ENCODE peak calls at places on chromosomes 7 and 10, in four cellular contexts. F is HL-60, G is K562, K is GM12878. N is an unnamed sample.

GRCh38 chr7:108421720-108422331 is 34.4 kb downstream of the NRCAM start:
- DNase-seq in F (no peak), G (no peak), K (no peak), N (no peak)

GRCh38 chr7:139706837-139707236 is 71.0 kb downstream of the HIPK2 start:
- DNase-seq in K (no peak), G (no peak), F (no peak), N (no peak)

GRCh38 chr10:6507311-6507710 is 72.8 kb downstream of the PRKCQ start:
- DNase-seq in K (peak), G (no peak), F (no peak), N (no peak)

GRCh38 chr10:50396491-50397311 is 145.4 kb upstream of the ASAH2 start:
- DNase-seq in F (no peak), G (no peak), K (no peak), N (no peak)

GRCh38 chr7:155343661-155344121 is 46.0 kb downstream of the INSIG1 start:
- DNase-seq in F (no peak), K (no peak), G (no peak), N (no peak)

GRCh38 chr7:20331231-20331880 is 656 bp downstream of the ITGB8 start:
- DNase-seq in G (no peak), K (no peak), F (peak), N (peak)

GRCh38 chr10:71036279-71036535 is 147.8 kb upstream of the PCBD1 start:
- DNase-seq in G (no peak), K (no peak), F (no peak), N (no peak)

GRCh38 chr7:16027396-16027795 is 340.9 kb upstream of the MEOX2 start:
- DNase-seq in K (no peak), G (no peak), F (no peak), N (no peak)

DNA sequence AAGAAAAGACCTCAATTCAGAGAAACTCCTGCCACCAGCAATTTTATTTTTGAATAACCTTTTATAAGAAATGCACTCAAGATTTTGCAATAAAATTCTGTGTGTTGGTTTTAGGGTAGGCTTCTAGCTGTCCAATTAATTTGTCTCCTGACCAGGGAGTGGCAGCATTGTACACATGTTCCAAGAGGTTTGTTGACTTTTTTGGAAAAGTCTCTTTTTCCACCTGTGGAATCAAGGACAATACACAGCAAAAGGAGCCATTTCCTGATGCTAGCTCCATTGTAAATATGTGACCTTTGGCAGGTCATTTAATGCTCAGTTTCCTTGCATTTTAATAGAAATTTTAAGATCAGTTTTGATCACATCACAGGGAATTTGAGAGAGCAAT is 1.8 kb downstream of the GIMAP5 start:
- DNase-seq in K (no peak), G (no peak), F (no peak), N (no peak)
- TF ChIP-seq SPI1 in K (no peak), G (no peak), F (no peak), N (no peak)

DNA sequence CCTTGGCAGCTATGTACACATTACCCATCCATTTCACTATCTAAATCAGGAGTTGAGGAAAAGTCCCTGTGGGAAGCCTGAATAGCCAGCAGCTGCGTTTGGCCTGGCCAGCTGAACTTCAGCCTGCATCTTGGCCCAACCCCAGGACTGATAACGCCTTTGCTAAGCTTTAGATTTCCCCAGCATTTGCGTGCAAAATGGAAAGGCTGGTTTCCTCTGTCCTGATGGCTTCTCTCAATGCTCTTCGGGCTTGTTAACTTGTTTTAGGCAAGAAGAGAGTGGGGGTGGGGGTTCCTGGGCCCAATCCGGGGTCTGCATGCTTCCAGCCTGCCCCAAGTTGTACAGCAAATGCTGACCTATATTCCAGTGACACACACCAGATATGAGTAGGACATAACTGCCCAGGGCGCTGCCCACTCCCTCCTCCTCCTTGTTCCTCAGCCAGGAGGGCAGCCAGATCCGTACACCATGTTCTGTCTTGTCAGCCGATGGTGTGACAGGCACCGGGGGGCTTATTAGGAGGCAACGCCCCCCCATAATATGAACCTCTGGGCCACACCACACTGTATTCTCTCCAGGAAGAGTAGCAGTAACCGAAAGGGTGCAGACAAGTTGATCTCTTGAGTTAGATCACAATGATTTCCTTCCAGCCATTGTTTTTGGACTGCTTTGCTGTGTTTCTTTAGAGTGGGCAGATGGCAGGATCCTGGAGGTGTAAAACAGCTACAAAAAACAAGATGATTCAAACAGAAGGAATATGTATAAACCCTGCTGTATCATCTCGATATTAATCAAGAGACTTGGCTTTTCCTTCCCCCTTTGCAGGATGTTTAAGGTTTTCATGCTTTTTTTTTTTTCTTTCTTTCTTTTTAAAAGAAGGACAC is 339.0 kb downstream of the RNLS start:
- DNase-seq in F (no peak), K (no peak), G (no peak), N (no peak)
- TF ChIP-seq SPI1 in F (no peak), K (no peak), G (no peak), N (no peak)

GRCh38 chr10:85537561-85537960 is 829.0 kb downstream of the GRID1 start:
- DNase-seq in K (no peak), F (no peak), G (no peak), N (no peak)

GRCh38 chr10:85527610-85528317 is 838.8 kb downstream of the GRID1 start:
- DNase-seq in F (no peak), K (no peak), G (no peak), N (no peak)

GRCh38 chr10:85535926-85536325 is 830.7 kb downstream of the GRID1 start:
- DNase-seq in K (no peak), F (no peak), G (no peak), N (no peak)

GRCh38 chr10:85528318-85528652 is 838.3 kb downstream of the GRID1 start:
- DNase-seq in K (no peak), F (no peak), G (no peak), N (no peak)

GRCh38 chr10:85532821-85533220 is 833.8 kb downstream of the GRID1 start:
- DNase-seq in G (no peak), F (no peak), K (no peak), N (no peak)
- TF ChIP-seq SPI1 in G (no peak), F (no peak), K (no peak), N (no peak)

GRCh38 chr10:599767-600166 is 89.7 kb downstream of the DIP2C start:
- DNase-seq in K (no peak), G (no peak), F (no peak), N (no peak)

GRCh38 chr10:597976-598375 is 91.5 kb downstream of the DIP2C start:
- DNase-seq in F (no peak), K (no peak), G (no peak), N (no peak)

GRCh38 chr10:600234-600633 is 89.2 kb downstream of the DIP2C start:
- DNase-seq in F (no peak), K (no peak), G (no peak), N (no peak)

GRCh38 chr10:596725-597345 is 92.6 kb downstream of the DIP2C start:
- DNase-seq in F (no peak), K (no peak), G (no peak), N (no peak)

DNA sequence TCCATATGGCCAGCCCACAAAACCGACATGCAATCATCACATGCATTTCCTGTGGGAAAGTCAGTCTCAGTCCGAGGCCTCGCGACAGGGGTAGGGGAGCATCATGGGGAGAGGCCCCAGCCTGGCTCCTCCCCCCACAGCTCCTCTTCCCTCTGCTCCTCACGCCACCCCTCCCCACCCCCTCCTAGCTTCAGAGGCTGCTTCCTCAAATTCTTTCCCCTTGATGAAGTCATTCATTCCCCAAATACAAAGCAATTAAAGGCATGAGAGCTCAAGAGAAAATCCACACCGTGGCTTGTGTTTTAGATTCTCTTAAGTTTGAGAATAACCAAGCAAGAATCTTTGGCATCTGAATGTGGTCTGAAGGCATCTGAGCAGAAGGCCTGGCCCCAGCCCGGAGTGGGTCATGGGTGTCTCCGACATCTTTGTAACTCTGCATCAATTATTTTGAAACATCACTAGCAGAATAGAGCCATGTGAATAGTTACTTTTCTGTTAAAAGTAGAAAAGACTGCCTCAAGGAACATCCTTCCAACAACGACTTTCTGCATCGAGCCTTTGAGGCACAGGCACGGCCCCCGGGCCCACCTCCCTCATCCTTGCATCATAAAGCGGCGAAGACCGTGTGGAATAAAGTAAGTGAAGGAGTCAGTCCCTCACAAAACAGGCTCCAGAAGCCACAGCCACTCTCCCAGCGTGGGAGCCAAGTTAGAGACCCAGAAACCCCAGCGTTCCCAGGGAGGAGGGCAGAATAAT is 90.9 kb downstream of the DIP2C start:
- DNase-seq in F (no peak), G (no peak), K (no peak), N (no peak)
- TF ChIP-seq SPI1 in F (no peak), G (no peak), K (no peak), N (no peak)

GRCh38 chr7:22718911-22719420 is 8.0 kb upstream of the IL6 start:
- DNase-seq in K (no peak), G (no peak), F (no peak), N (no peak)

GRCh38 chr7:22717760-22718159 is 9.2 kb upstream of the IL6 start:
- DNase-seq in G (no peak), F (no peak), K (no peak), N (no peak)

GRCh38 chr7:22715969-22716368 is 11.0 kb upstream of the IL6 start:
- DNase-seq in K (no peak), G (no peak), F (no peak), N (no peak)

GRCh38 chr7:22720791-22721786 is 5.9 kb upstream of the IL6 start:
- DNase-seq in K (no peak), G (no peak), F (no peak), N (no peak)

DNA sequence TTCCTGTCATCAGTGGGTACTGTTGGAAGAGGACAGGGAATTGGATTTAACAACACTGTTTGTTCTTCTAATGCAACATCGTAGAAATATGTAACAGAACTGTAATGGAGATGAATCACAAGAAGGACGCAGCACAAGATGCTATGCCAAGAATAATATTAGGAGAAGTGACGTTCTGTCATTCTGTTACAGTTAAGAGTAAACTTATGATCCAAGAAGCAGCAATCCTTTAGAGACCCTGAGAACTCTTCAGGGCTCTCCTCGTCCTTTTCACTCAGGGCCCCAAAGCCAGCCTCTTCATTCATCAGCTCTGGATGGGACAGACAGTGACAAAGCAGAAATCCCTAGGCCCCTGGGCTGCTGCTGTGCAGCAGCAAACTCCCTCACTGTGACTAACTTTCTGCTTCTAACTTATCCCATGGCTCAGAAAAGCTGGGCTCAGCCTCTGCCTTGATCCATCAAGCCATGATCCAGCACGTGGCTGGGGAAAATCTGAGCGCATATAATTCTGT is 8.7 kb upstream of the IL6 start:
- DNase-seq in K (no peak), G (no peak), F (no peak), N (no peak)
- TF ChIP-seq SPI1 in K (no peak), G (no peak), F (no peak), N (no peak)

GRCh38 chr10:87505366-87506113 is 847 bp downstream of the MINPP1 start:
- DNase-seq in K (no peak), G (peak), F (peak), N (peak)
- TF ChIP-seq SPI1 in K (no peak), G (no peak), F (no peak), N (no peak)

DNA sequence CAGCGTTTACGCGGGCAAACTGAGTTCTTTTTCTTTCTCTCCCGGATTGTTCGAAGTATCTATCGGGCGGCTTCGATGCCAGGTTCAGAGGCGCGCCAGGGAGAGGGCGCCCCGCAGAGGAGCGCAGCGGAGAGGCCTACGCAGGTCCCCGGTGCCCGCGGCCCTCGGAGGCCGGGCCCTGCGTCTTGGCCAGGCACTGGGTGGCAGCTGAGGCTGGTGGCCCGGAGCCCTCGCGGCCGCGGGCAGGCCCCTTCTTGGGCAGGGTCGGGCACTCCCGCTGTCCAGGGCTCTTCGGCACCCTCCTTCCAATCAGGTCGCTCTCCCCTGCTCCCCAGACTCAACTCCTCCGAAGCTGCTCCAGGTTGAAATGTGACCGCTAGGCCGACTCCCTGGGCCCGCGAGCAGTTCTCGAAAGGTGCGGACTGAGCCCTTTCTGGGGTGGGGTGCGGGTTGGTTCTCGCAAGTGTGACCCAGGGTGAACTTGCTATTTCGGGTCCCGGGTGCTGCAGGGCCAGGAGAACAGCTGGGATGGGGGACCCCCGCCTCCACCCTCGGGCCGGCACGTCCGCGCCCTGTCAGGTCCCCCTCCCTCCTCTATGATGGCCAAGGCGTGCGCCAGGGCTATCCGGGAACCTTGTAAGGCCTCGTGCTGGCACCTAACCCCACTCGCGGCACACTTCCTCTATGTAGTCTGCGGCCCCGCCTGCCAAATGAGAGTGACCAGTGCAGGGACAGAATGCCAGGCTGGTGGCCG is 13.4 kb upstream of the HOXA13 start:
- DNase-seq in G (no peak), K (no peak), F (no peak), N (no peak)
- TF ChIP-seq SPI1 in G (no peak), K (no peak), F (no peak), N (no peak)

N was measured in GM12891.